ENCODE peak calls at places on chromosomes 13 and 19, in seven cellular contexts. P, C, D, N, A, K and W are unnamed samples.

GRCh38 chr19:39030854-39031367 is 1.4 kb downstream of the FBXO27 start:
- DNase-seq in P (no peak), C (no peak), D (peak; percentile 84), N (no peak), A (no peak), K (no peak), W (no peak)

GRCh38 chr13:77533875-77534788 is 1.4 kb upstream of the SCEL start:
- DNase-seq in P (no peak), C (no peak), D (no peak), N (no peak), A (no peak), K (no peak), W (no peak)

GRCh38 chr13:46602531-46602930 is 49.6 kb downstream of the LRCH1 start:
- DNase-seq in P (no peak), C (no peak), D (no peak), N (no peak), A (no peak), K (no peak), W (no peak)

GRCh38 chr13:97505022-97505421 is 71.1 kb downstream of the RAP2A start:
- DNase-seq in P (no peak), C (no peak), D (no peak), N (no peak), A (no peak), K (no peak), W (no peak)

GRCh38 chr19:52673014-52673413 is 34.9 kb upstream of the ZNF83 start:
- DNase-seq in P (no peak), C (no peak), D (no peak), N (no peak), A (no peak), K (no peak), W (no peak)

GRCh38 chr19:32464279-32464678 is 58.7 kb downstream of the DPY19L3 start:
- DNase-seq in P (no peak), C (no peak), D (no peak), N (no peak), A (no peak), K (no peak), W (no peak)

GRCh38 chr19:39514840-39515550 is at the start of gene SELENOV:
- DNase-seq in P (peak; percentile 15), C (no peak), D (no peak), N (peak; percentile 20), A (no peak), K (no peak), W (peak; percentile 37)

GRCh38 chr13:32426191-32426980 is 1.5 kb downstream of the N4BP2L1 start:
- DNase-seq in P (no peak), C (no peak), D (no peak), N (no peak), A (peak; percentile 73), K (peak; percentile 25), W (no peak)

GRCh38 chr13:112177889-112178288 is 110.9 kb downstream of the SOX1 start:
- DNase-seq in P (no peak), C (no peak), D (no peak), N (no peak), A (no peak), K (no peak), W (no peak)

GRCh38 chr19:40191836-40192646 is 815 bp downstream of the MAP3K10 start:
- DNase-seq in P (peak; percentile 35), C (peak; percentile 63), D (no peak), N (peak; percentile 33), A (no peak), K (peak; percentile 37), W (peak; percentile 29)

GRCh38 chr19:52188822-52189744 is 769 bp upstream of the PPP2R1A start:
- DNase-seq in P (no peak), C (no peak), D (no peak), N (peak; percentile 85), A (no peak), K (no peak), W (peak; percentile 100)

GRCh38 chr19:41997851-41998229 is 3.8 kb upstream of the ATP1A3 start:
- DNase-seq in P (no peak), C (no peak), D (no peak), N (no peak), A (no peak), K (no peak), W (no peak)

GRCh38 chr13:82136880-82137279 is 1745.4 kb downstream of the SLITRK1 start:
- DNase-seq in P (no peak), C (no peak), D (no peak), N (no peak), A (no peak), K (no peak), W (no peak)

GRCh38 chr19:55377356-55378131 is 918 bp downstream of the TMEM190 start:
- DNase-seq in P (no peak), C (no peak), D (peak; percentile 52), N (no peak), A (no peak), K (no peak), W (peak; percentile 13)

GRCh38 chr19:13160557-13160956 is 10.3 kb downstream of the IER2 start:
- DNase-seq in P (no peak), C (no peak), D (no peak), N (no peak), A (no peak), K (no peak), W (no peak)

GRCh38 chr13:99823961-99824360 is 147.6 kb downstream of the ZIC5 start:
- DNase-seq in P (no peak), C (no peak), D (no peak), N (no peak), A (no peak), K (no peak), W (no peak)

GRCh38 chr13:37395544-37395943 is 203.0 kb downstream of the POSTN start:
- DNase-seq in P (no peak), C (no peak), D (no peak), N (no peak), A (no peak), K (no peak), W (no peak)

GRCh38 chr19:38849746-38850230 is at the start of gene HNRNPL:
- DNase-seq in P (no peak), C (no peak), D (no peak), N (no peak), A (no peak), K (peak; percentile 99), W (no peak)

GRCh38 chr19:30781519-30781918 is 409.3 kb downstream of the ZNF536 start:
- DNase-seq in P (no peak), C (no peak), D (no peak), N (no peak), A (no peak), K (no peak), W (no peak)

GRCh38 chr13:110575322-110576069 is 14.0 kb upstream of the RAB20 start:
- DNase-seq in P (peak; percentile 41), C (peak; percentile 59), D (peak; percentile 20), N (no peak), A (peak; percentile 43), K (no peak), W (peak; percentile 11)

GRCh38 chr19:33448159-33448516 is 73.5 kb downstream of the PEPD start:
- DNase-seq in P (no peak), C (no peak), D (no peak), N (no peak), A (no peak), K (no peak), W (no peak)

GRCh38 chr13:24681930-24682329 is 1.7 kb downstream of the ATP12A start:
- DNase-seq in P (no peak), C (no peak), D (no peak), N (no peak), A (no peak), K (no peak), W (no peak)

GRCh38 chr13:106533940-106534843 is 1.3 kb downstream of the EFNB2 start:
- DNase-seq in P (peak; percentile 40), C (peak; percentile 76), D (no peak), N (peak; percentile 54), A (no peak), K (peak; percentile 63), W (peak; percentile 61)

GRCh38 chr19:3712663-3713531 is 4.7 kb downstream of the TJP3 start:
- DNase-seq in P (peak; percentile 57), C (no peak), D (no peak), N (no peak), A (no peak), K (peak; percentile 78), W (peak; percentile 93)

GRCh38 chr19:3710265-3710812 is 2.2 kb downstream of the TJP3 start:
- DNase-seq in P (peak; percentile 98), C (no peak), D (peak; percentile 90), N (no peak), A (no peak), K (peak; percentile 97), W (peak; percentile 98)

GRCh38 chr19:3707868-3708206 is 347 bp upstream of the TJP3 start:
- DNase-seq in P (no peak), C (no peak), D (no peak), N (no peak), A (no peak), K (no peak), W (no peak)

GRCh38 chr19:3708207-3708931 is at the start of gene TJP3:
- DNase-seq in P (peak; percentile 85), C (no peak), D (peak; percentile 75), N (no peak), A (no peak), K (peak; percentile 87), W (peak; percentile 83)
- TF ChIP-seq POLR2A in P (peak; percentile 56), C (no peak), D (peak; percentile 68), N (no peak), A (no peak), K (peak; percentile 94), W (no peak)

GRCh38 chr13:75636339-75637095 is 387 bp downstream of the LMO7 start:
- DNase-seq in P (peak; percentile 35), C (peak; percentile 31), D (peak; percentile 18), N (peak; percentile 31), A (no peak), K (peak; percentile 25), W (peak; percentile 68)
- TF ChIP-seq POLR2A in P (peak; percentile 51), C (peak; percentile 67), D (no peak), N (no peak), A (peak; percentile 77), K (no peak), W (peak; percentile 54)

GRCh38 chr19:3328743-3329142 is 37.6 kb upstream of the NFIC start:
- DNase-seq in P (no peak), C (no peak), D (no peak), N (no peak), A (no peak), K (no peak), W (no peak)
- TF ChIP-seq POLR2A in P (no peak), C (no peak), D (no peak), N (no peak), A (no peak), K (no peak), W (no peak)

DNA sequence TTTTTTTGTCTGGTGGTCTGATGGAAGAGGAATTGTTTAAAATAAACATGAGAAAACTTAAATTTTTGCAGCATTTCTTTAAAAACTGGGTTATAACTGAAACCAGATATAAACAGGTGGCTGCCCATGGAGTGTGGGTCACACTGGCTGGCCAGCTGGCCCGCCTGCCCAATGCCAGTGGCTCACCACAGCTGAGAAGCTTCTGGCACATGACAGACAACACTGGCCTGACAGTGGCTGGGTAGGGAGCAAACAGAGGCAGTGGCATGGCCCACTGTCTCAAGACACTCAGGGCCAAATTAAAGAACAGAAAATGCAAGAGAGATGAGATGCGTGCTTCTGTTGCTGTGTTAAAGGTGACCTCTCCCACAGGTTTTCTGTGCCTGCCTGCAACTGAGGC is 3.1 kb upstream of the SLC35E1 start:
- DNase-seq in P (no peak), C (no peak), D (no peak), N (no peak), A (no peak), K (no peak), W (no peak)
- TF ChIP-seq POLR2A in P (no peak), C (no peak), D (no peak), N (no peak), A (peak; percentile 2), K (no peak), W (no peak)